ENCODE peak calls at places on chromosome 4, in six cellular contexts. H, R, I, N, K and X are unnamed samples.
A peak's percentile ranks its signal among the peaks of the same experiment; 100 is the strongest.

GRCh38 chr4:93444860-93445259 is 383.7 kb upstream of the ATOH1 start:
- DNase-seq in N (no peak), K (no peak), I (no peak), H (peak; percentile 48), R (no peak), X (no peak)

GRCh38 chr4:185874516-185875230 is 62.7 kb upstream of the SORBS2 start:
- DNase-seq in H (peak; percentile 81), I (no peak), R (no peak), N (no peak), K (no peak), X (no peak)

GRCh38 chr4:164023214-164023613 is 528.7 kb downstream of the TMA16 start:
- DNase-seq in N (no peak), H (no peak), K (no peak), R (no peak), I (no peak), X (no peak)

GRCh38 chr4:154349829-154350228 is 141.8 kb downstream of the DCHS2 start:
- DNase-seq in K (no peak), N (no peak), I (peak; percentile 7), R (no peak), H (no peak), X (no peak)

GRCh38 chr4:186592961-186593586 is 37.7 kb upstream of the MTNR1A start:
- DNase-seq in H (no peak), K (no peak), N (no peak), I (no peak), R (no peak), X (no peak)

GRCh38 chr4:183873389-183874185 is 31.5 kb upstream of the STOX2 start:
- DNase-seq in H (no peak), I (no peak), N (no peak), K (no peak), R (no peak), X (no peak)

GRCh38 chr4:106358899-106359298 is 9.7 kb downstream of the GIMD1 start:
- DNase-seq in H (peak; percentile 77), K (no peak), I (no peak), N (no peak), R (no peak), X (no peak)

GRCh38 chr4:29423836-29424721 is 1296.1 kb upstream of the PCDH7 start:
- DNase-seq in H (peak; percentile 95), I (no peak), R (no peak), K (no peak), N (no peak), X (no peak)

GRCh38 chr4:137609693-137610450 is 77.6 kb upstream of the PCDH18 start:
- DNase-seq in N (no peak), H (peak; percentile 78), K (no peak), I (no peak), R (no peak), X (no peak)

GRCh38 chr4:173477016-173477415 is 53.0 kb downstream of the HAND2 start:
- DNase-seq in H (no peak), I (no peak), R (no peak), K (no peak), N (no peak), X (no peak)

GRCh38 chr4:38396091-38396490 is 267.9 kb upstream of the KLF3 start:
- DNase-seq in H (no peak), N (no peak), I (no peak), R (no peak), K (no peak), X (no peak)

GRCh38 chr4:69617083-69617694 is 22.3 kb downstream of the UGT2A2 start:
- DNase-seq in I (peak; percentile 21), N (no peak), H (peak; percentile 12), K (no peak), R (no peak), X (no peak)

GRCh38 chr4:150280081-150280950 is 202.1 kb downstream of the DCLK2 start:
- DNase-seq in N (no peak), I (no peak), R (no peak), K (no peak), H (peak; percentile 86), X (no peak)

GRCh38 chr4:152304220-152304619 is 231.7 kb downstream of the FBXW7 start:
- DNase-seq in R (no peak), I (peak; percentile 53), N (no peak), K (no peak), H (peak; percentile 2), X (no peak)

GRCh38 chr4:184417802-184418511 is 56.4 kb downstream of the IRF2 start:
- DNase-seq in R (no peak), H (peak; percentile 94), I (peak; percentile 68), N (no peak), K (peak; percentile 27), X (no peak)

GRCh38 chr4:4752576-4753401 is 106.7 kb upstream of the MSX1 start:
- DNase-seq in I (no peak), R (no peak), H (no peak), N (no peak), K (no peak), X (no peak)

GRCh38 chr4:121822796-121823504 is 733 bp downstream of the CCNA2 start:
- DNase-seq in K (peak; percentile 38), N (peak; percentile 44), R (no peak), H (no peak), I (peak; percentile 56), X (peak; percentile 18)

GRCh38 chr4:158821228-158822009 is 52.6 kb downstream of the FNIP2 start:
- DNase-seq in K (no peak), N (no peak), R (no peak), I (no peak), H (peak; percentile 55), X (no peak)

GRCh38 chr4:78659264-78659663 is 107.7 kb downstream of the ANXA3 start:
- DNase-seq in H (no peak), R (no peak), N (no peak), K (no peak), I (no peak), X (no peak)

GRCh38 chr4:85407546-85407945 is 67.4 kb upstream of the ARHGAP24 start:
- DNase-seq in H (no peak), I (no peak), N (no peak), K (no peak), R (no peak), X (no peak)

GRCh38 chr4:133150643-133151300 is 1.7 kb downstream of the PCDH10 start:
- DNase-seq in H (no peak), N (peak; percentile 17), I (peak; percentile 10), R (no peak), K (no peak), X (no peak)